ENCODE peak calls at places on chromosomes 3 and 15, in five cellular contexts. One of them, this sample, is unnamed.

GRCh38 chr15:72507402-72507801 is 33.3 kb downstream of the ARIH1 start:
- DNase-seq in neuronal stem cell: no peak
- DNase-seq in mesendoderm: no peak
- DNase-seq in A549: no peak
- DNase-seq in IMR-90: no peak
- DNase-seq in this sample: no peak

GRCh38 chr3:31354373-31354772 is 178.4 kb upstream of the STT3B start:
- DNase-seq in neuronal stem cell: no peak
- DNase-seq in mesendoderm: no peak
- DNase-seq in A549: no peak
- DNase-seq in IMR-90: no peak
- DNase-seq in this sample: no peak

GRCh38 chr3:177013681-177014280 is 183.5 kb downstream of the TBL1XR1 start:
- DNase-seq in neuronal stem cell: no peak
- DNase-seq in mesendoderm: peak; percentile 55
- DNase-seq in A549: no peak
- DNase-seq in IMR-90: no peak
- DNase-seq in this sample: no peak

GRCh38 chr3:73716418-73716817 is 91.7 kb upstream of the PDZRN3 start:
- DNase-seq in neuronal stem cell: no peak
- DNase-seq in mesendoderm: no peak
- DNase-seq in A549: no peak
- DNase-seq in IMR-90: peak; percentile 83
- DNase-seq in this sample: peak; percentile 54

GRCh38 chr15:28086175-28086703 is 12.9 kb downstream of the OCA2 start:
- DNase-seq in neuronal stem cell: no peak
- DNase-seq in mesendoderm: peak; percentile 80
- DNase-seq in A549: peak; percentile 79
- DNase-seq in IMR-90: peak; percentile 46
- DNase-seq in this sample: peak; percentile 37

GRCh38 chr3:32500880-32501784 is 1.5 kb downstream of the CMTM6 start:
- DNase-seq in neuronal stem cell: no peak
- DNase-seq in mesendoderm: peak; percentile 36
- DNase-seq in A549: no peak
- DNase-seq in IMR-90: no peak
- DNase-seq in this sample: no peak

GRCh38 chr15:74799843-74800558 is 12.6 kb upstream of the LMAN1L start:
- DNase-seq in neuronal stem cell: no peak
- DNase-seq in mesendoderm: peak; percentile 72
- DNase-seq in A549: peak; percentile 95
- DNase-seq in IMR-90: peak; percentile 52
- DNase-seq in this sample: peak; percentile 60

GRCh38 chr3:11601446-11602241 is 42.1 kb downstream of the VGLL4 start:
- DNase-seq in neuronal stem cell: no peak
- DNase-seq in mesendoderm: peak; percentile 84
- DNase-seq in A549: no peak
- DNase-seq in IMR-90: peak; percentile 39
- DNase-seq in this sample: peak; percentile 74

GRCh38 chr15:70856884-70857546 is 3.1 kb upstream of the LARP6 start:
- DNase-seq in neuronal stem cell: no peak
- DNase-seq in mesendoderm: peak; percentile 76
- DNase-seq in A549: no peak
- DNase-seq in IMR-90: peak; percentile 100
- DNase-seq in this sample: peak; percentile 100

GRCh38 chr3:68306571-68306970 is 625.8 kb downstream of the TAFA4 start:
- DNase-seq in neuronal stem cell: peak; percentile 63
- DNase-seq in mesendoderm: peak; percentile 71
- DNase-seq in A549: no peak
- DNase-seq in IMR-90: no peak
- DNase-seq in this sample: no peak

GRCh38 chr3:72353236-72354105 is 494.8 kb downstream of the SHQ1 start:
- DNase-seq in neuronal stem cell: no peak
- DNase-seq in mesendoderm: no peak
- DNase-seq in A549: no peak
- DNase-seq in IMR-90: peak; percentile 8
- DNase-seq in this sample: no peak

GRCh38 chr15:94234300-94234699 is 2.9 kb downstream of the MCTP2 start:
- DNase-seq in neuronal stem cell: no peak
- DNase-seq in mesendoderm: peak; percentile 40
- DNase-seq in A549: no peak
- DNase-seq in IMR-90: no peak
- DNase-seq in this sample: no peak

GRCh38 chr15:39247574-39247973 is 333.3 kb upstream of the THBS1 start:
- DNase-seq in neuronal stem cell: no peak
- DNase-seq in mesendoderm: no peak
- DNase-seq in A549: no peak
- DNase-seq in IMR-90: peak; percentile 49
- DNase-seq in this sample: no peak

GRCh38 chr3:7821858-7822257 is 679.8 kb upstream of the LMCD1 start:
- DNase-seq in neuronal stem cell: no peak
- DNase-seq in mesendoderm: peak; percentile 5
- DNase-seq in A549: no peak
- DNase-seq in IMR-90: no peak
- DNase-seq in this sample: no peak

GRCh38 chr15:74196175-74196574 is 6.4 kb downstream of the STRA6 start:
- DNase-seq in neuronal stem cell: no peak
- DNase-seq in mesendoderm: no peak
- DNase-seq in A549: peak; percentile 55
- DNase-seq in IMR-90: peak; percentile 93
- DNase-seq in this sample: peak; percentile 83

GRCh38 chr3:146612015-146612414 is 6.9 kb upstream of the PLSCR5 start:
- DNase-seq in neuronal stem cell: no peak
- DNase-seq in mesendoderm: no peak
- DNase-seq in A549: no peak
- DNase-seq in IMR-90: no peak
- DNase-seq in this sample: no peak

GRCh38 chr15:73026496-73027054 is 25.7 kb upstream of the NEO1 start:
- DNase-seq in neuronal stem cell: no peak
- DNase-seq in mesendoderm: no peak
- DNase-seq in A549: no peak
- DNase-seq in IMR-90: no peak
- DNase-seq in this sample: no peak

DNA sequence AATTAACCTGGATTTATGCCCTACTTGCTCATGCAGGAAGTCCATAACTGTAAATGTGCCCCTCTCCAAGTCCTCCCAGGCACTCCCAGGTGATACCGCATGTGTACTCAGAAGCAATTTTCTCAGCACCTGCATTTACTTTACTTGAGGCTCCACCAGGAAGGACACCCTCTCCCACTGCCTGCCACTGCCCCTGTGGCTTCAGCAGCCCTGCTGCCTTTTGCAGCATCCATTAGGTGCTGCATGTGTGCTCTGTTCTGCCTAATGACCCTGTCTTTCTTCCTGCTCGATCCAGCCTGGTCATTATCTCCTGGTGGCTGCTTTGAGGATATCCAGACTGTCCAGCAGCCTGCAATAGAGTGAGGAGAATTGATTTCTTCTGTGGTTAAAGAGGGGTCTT is 107.6 kb upstream of the SEMA6D start:
- DNase-seq in neuronal stem cell: no peak
- DNase-seq in mesendoderm: no peak
- DNase-seq in A549: no peak
- DNase-seq in IMR-90: no peak
- DNase-seq in this sample: no peak
- H3K4me2 ChIP-seq in neuronal stem cell: no peak overlapping the region
- H3K4me2 ChIP-seq in mesendoderm: no peak overlapping the region
- H3K4me2 ChIP-seq in A549: no peak overlapping the region
- H3K4me2 ChIP-seq in IMR-90: no peak overlapping the region
- H3K4me2 ChIP-seq in this sample: no peak overlapping the region

DNA sequence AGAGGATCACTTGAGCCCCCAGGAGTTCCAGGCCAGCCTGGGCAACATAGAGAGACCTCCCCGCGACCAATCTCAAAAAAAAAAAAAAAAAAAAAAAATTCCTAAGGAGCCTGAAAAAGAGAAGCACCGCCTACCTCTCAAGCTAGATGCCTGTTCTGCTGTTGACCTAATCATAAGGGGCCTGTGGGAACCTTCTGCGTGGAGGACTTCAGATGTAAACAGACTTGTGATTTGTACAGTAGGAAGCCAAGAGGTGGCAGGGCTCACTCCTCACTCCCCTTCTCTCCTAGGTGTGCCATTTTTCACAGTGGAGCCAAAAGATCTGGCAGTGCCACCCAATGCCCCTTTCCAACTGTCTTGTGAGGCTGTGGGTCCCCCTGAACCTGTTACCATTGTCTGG is 3.2 kb downstream of the TYRO3 start:
- DNase-seq in neuronal stem cell: peak; percentile 18
- DNase-seq in mesendoderm: no peak
- DNase-seq in A549: no peak
- DNase-seq in IMR-90: no peak
- DNase-seq in this sample: no peak
- H3K27ac ChIP-seq in neuronal stem cell: peak overlapping the region; percentile 89
- H3K27ac ChIP-seq in mesendoderm: peak overlapping the region; percentile 45
- H3K27ac ChIP-seq in A549: no peak overlapping the region
- H3K27ac ChIP-seq in IMR-90: no peak overlapping the region
- H3K27ac ChIP-seq in this sample: no peak overlapping the region

DNA sequence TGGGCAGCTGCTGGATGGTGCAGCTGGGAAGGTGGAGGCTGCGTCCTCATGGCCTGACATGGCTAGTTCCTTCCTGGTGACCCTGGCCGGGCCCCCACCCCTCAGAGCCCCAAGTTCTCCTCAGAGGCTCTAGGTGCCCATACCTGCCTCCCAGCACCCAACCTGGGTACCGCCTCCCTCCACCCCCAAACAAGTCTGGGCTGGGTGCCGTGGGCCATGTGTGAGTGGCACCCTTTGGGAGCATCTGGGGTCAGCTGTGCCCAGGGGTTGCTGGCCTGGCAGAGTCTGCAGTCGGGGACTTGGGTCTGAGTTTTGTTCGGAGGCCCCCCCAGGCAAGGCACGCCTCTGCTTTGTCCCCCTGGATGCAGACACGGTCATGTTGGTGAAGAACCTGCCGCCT is 10.5 kb downstream of the PLXNA1 start:
- DNase-seq in neuronal stem cell: no peak
- DNase-seq in mesendoderm: no peak
- DNase-seq in A549: no peak
- DNase-seq in IMR-90: no peak
- DNase-seq in this sample: no peak
- H3K4me2 ChIP-seq in neuronal stem cell: no peak overlapping the region
- H3K4me2 ChIP-seq in mesendoderm: no peak overlapping the region
- H3K4me2 ChIP-seq in A549: no peak overlapping the region
- H3K4me2 ChIP-seq in IMR-90: no peak overlapping the region
- H3K4me2 ChIP-seq in this sample: no peak overlapping the region

DNA sequence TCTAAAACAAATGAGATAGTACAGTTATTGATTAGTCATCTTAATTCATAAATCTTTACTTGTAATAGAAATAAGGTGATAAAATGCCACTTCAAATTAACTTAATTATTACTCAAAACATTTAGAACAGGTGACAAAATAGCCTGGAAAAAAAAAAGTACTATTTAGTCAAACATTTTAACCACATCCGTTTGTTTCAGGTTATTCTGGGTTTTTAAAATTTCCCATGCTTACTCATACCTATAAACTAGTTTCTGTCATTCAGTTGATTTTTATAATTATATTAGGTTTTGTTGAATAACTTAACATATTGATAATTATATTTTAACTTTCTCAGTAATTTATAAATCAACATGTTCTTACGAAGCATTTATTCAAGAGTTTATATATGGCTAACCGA is 483.0 kb downstream of the ROBO1 start:
- DNase-seq in neuronal stem cell: no peak
- DNase-seq in mesendoderm: no peak
- DNase-seq in A549: no peak
- DNase-seq in IMR-90: no peak
- DNase-seq in this sample: no peak
- H3K27ac ChIP-seq in neuronal stem cell: no peak overlapping the region
- H3K27ac ChIP-seq in mesendoderm: no peak overlapping the region
- H3K27ac ChIP-seq in A549: no peak overlapping the region
- H3K27ac ChIP-seq in IMR-90: no peak overlapping the region
- H3K27ac ChIP-seq in this sample: no peak overlapping the region